ENCODE peak calls at places on chromosomes 3 and 15, in five cellular contexts. O is upper lobe of left lung, N is ovary, Y is lower lobe of right lung, Z is colonic mucosa. W is an unnamed sample.

GRCh38 chr3:88057650-88058321 is 1.0 kb downstream of the CGGBP1 start:
- DNase-seq in O (no peak), N (no peak), Y (no peak), Z (no peak), W (no peak)

GRCh38 chr3:31621314-31621713 is 88.6 kb downstream of the STT3B start:
- DNase-seq in O (no peak), N (no peak), Y (no peak), Z (no peak), W (no peak)

GRCh38 chr3:47577583-47578118 is 1.0 kb downstream of the CSPG5 start:
- DNase-seq in O (no peak), N (no peak), Y (peak; percentile 50), Z (peak; percentile 20), W (no peak)

GRCh38 chr3:20141841-20142240 is 44.2 kb downstream of the SGO1 start:
- DNase-seq in O (no peak), N (peak; percentile 42), Y (no peak), Z (no peak), W (peak; percentile 34)

GRCh38 chr15:96331942-96332853 is 1.7 kb downstream of the NR2F2 start:
- DNase-seq in O (peak; percentile 62), N (peak; percentile 52), Y (peak; percentile 77), Z (peak; percentile 53), W (no peak)

GRCh38 chr3:160941885-160942494 is 163.2 kb downstream of the B3GALNT1 start:
- DNase-seq in O (peak; percentile 61), N (peak; percentile 44), Y (no peak), Z (peak; percentile 84), W (peak; percentile 69)

GRCh38 chr15:66943456-66944095 is 121.8 kb upstream of the SMAD3 start:
- DNase-seq in O (no peak), N (no peak), Y (no peak), Z (peak; percentile 57), W (no peak)

GRCh38 chr15:88401972-88402656 is 65.1 kb downstream of the MRPL46 start:
- DNase-seq in O (no peak), N (no peak), Y (no peak), Z (no peak), W (no peak)

GRCh38 chr15:36501063-36501678 is 78.3 kb upstream of the CDIN1 start:
- DNase-seq in O (no peak), N (no peak), Y (no peak), Z (peak; percentile 25), W (peak; percentile 46)

GRCh38 chr3:141375381-141376301 is 7.3 kb downstream of the ZBTB38 start:
- DNase-seq in O (no peak), N (no peak), Y (no peak), Z (no peak), W (no peak)

GRCh38 chr15:90962021-90962420 is 7.3 kb downstream of the RCCD1 start:
- DNase-seq in O (no peak), N (no peak), Y (no peak), Z (no peak), W (no peak)

GRCh38 chr15:92666780-92667179 is 11.2 kb upstream of the FAM174B start:
- DNase-seq in O (peak; percentile 76), N (no peak), Y (peak; percentile 73), Z (no peak), W (no peak)

GRCh38 chr3:58074997-58075396 is 66.8 kb downstream of the FLNB start:
- DNase-seq in O (no peak), N (no peak), Y (no peak), Z (no peak), W (no peak)

GRCh38 chr15:42919794-42920280 is 741 bp downstream of the TTBK2 start:
- DNase-seq in O (peak; percentile 33), N (no peak), Y (no peak), Z (peak; percentile 44), W (peak; percentile 22)

GRCh38 chr3:42300013-42300412 is 34.0 kb upstream of the CCK start:
- DNase-seq in O (no peak), N (no peak), Y (no peak), Z (no peak), W (no peak)

GRCh38 chr3:10437995-10438901 is 67.1 kb downstream of the ATP2B2 start:
- DNase-seq in O (no peak), N (no peak), Y (no peak), Z (no peak), W (no peak)

GRCh38 chr3:32325957-32326356 is 65.7 kb upstream of the CMTM7 start:
- DNase-seq in O (no peak), N (no peak), Y (no peak), Z (no peak), W (no peak)

GRCh38 chr3:148930785-148931184 is 60.6 kb upstream of the GYG1 start:
- DNase-seq in O (no peak), N (no peak), Y (no peak), Z (no peak), W (no peak)

GRCh38 chr15:82647045-82647834 is at the start of gene CPEB1:
- DNase-seq in O (no peak), N (peak; percentile 83), Y (peak; percentile 51), Z (peak; percentile 34), W (no peak)
- H3K27ac ChIP-seq in O (no peak within 1 kb of the TSS), N (peak within 1 kb of the TSS; percentile 4), Y (no peak within 1 kb of the TSS), Z (no peak within 1 kb of the TSS), W (no peak within 1 kb of the TSS)

GRCh38 chr3:129230311-129231019 is 18.9 kb upstream of the COPG1 start:
- DNase-seq in O (peak; percentile 60), N (no peak), Y (peak; percentile 53), Z (no peak), W (no peak)
- H3K4me1 ChIP-seq in O (peaks cover 39% of the 10 kb centered on the region), N (peaks cover 9% of the 10 kb centered on the region), Y (peaks cover 43% of the 10 kb centered on the region), Z (peaks cover 2% of the 10 kb centered on the region), W (peaks cover 4% of the 10 kb centered on the region)

GRCh38 chr3:33883538-33884203 is 85.2 kb downstream of the PDCD6IP start:
- DNase-seq in O (no peak), N (no peak), Y (no peak), Z (peak; percentile 30), W (no peak)
- H3K4me3 ChIP-seq in O (peak overlapping the region; percentile 7), N (no peak overlapping the region), Y (no peak overlapping the region), Z (no peak overlapping the region), W (no peak overlapping the region)

GRCh38 chr3:122578110-122578740 is 775 bp downstream of the PARP15 start:
- DNase-seq in O (no peak), N (no peak), Y (no peak), Z (no peak), W (no peak)

GRCh38 chr3:122568755-122569154 is 4.6 kb downstream of the DTX3L start:
- DNase-seq in O (peak; percentile 56), N (no peak), Y (no peak), Z (no peak), W (peak; percentile 33)

GRCh38 chr3:122576174-122576940 is 1.1 kb upstream of the PARP15 start:
- DNase-seq in O (no peak), N (no peak), Y (no peak), Z (no peak), W (no peak)

GRCh38 chr3:122577409-122578028 is at the start of gene PARP15:
- DNase-seq in O (no peak), N (peak; percentile 36), Y (peak; percentile 51), Z (peak; percentile 30), W (no peak)

GRCh38 chr3:122572940-122573412 is 4.5 kb upstream of the PARP15 start:
- DNase-seq in O (peak; percentile 76), N (no peak), Y (peak; percentile 58), Z (no peak), W (peak; percentile 48)
- H3K27ac ChIP-seq in O (peak overlapping the region; percentile 55), N (no peak overlapping the region), Y (peak overlapping the region; percentile 49), Z (no peak overlapping the region), W (peak overlapping the region; percentile 57)

GRCh38 chr15:81296218-81296617 is 27.7 kb downstream of the STARD5 start:
- DNase-seq in O (no peak), N (no peak), Y (no peak), Z (no peak), W (no peak)

GRCh38 chr15:81298606-81299005 is 25.3 kb downstream of the STARD5 start:
- DNase-seq in O (no peak), N (no peak), Y (no peak), Z (no peak), W (no peak)

GRCh38 chr15:81296673-81297072 is 27.3 kb downstream of the STARD5 start:
- DNase-seq in O (peak; percentile 86), N (no peak), Y (peak; percentile 82), Z (peak; percentile 49), W (no peak)

GRCh38 chr15:81297580-81298575 is 26.1 kb downstream of the STARD5 start:
- DNase-seq in O (no peak), N (no peak), Y (no peak), Z (no peak), W (no peak)

DNA sequence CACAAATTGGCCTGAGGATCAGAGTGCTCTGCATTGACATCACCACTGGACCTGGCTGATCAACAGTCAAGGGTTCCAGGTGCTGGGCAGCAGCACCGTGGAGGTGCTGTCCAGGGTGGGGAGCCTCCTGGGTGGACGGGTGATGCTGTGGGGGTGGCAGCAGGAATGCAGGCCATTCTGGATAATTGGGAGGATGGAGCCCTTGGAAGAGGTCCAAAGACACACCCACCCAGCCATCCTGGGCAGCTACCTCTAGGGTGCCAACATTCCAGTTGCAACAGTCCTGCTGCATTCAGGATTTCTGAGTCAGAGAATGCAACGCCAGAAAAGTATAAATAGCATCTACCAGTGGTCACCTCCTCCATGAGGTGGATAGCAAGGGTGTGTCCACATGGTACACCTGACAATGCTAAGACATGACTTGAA is 26.8 kb downstream of the STARD5 start:
- DNase-seq in O (no peak), N (no peak), Y (no peak), Z (no peak), W (no peak)
- H3K4me1 ChIP-seq in O (peaks cover 48% of the 10 kb centered on the region), N (no peaks in the 10 kb centered on the region), Y (peaks cover 74% of the 10 kb centered on the region), Z (no peaks in the 10 kb centered on the region), W (no peaks in the 10 kb centered on the region)

W was measured in prostate gland.